ENCODE peak calls at places on chromosome 4, in seven cellular contexts. One of them, this sample, is unnamed.

GRCh38 chr4:47213971-47214370 is 182.6 kb downstream of the GABRB1 start:
- DNase-seq in GM23338: no peak
- DNase-seq in heart left ventricle: no peak
- DNase-seq in left lung: no peak
- DNase-seq in astrocyte: peak; percentile 98
- DNase-seq in coronary artery: no peak
- DNase-seq in brain microvascular endothelial cell: peak; percentile 97
- DNase-seq in this sample: no peak

GRCh38 chr4:122762520-122762919 is 30.0 kb downstream of the BBS12 start:
- DNase-seq in brain microvascular endothelial cell: no peak
- DNase-seq in left lung: no peak
- DNase-seq in GM23338: no peak
- DNase-seq in coronary artery: no peak
- DNase-seq in astrocyte: no peak
- DNase-seq in heart left ventricle: no peak
- DNase-seq in this sample: no peak

GRCh38 chr4:53508446-53508845 is 82.8 kb downstream of the LNX1 start:
- DNase-seq in GM23338: no peak
- DNase-seq in heart left ventricle: no peak
- DNase-seq in left lung: no peak
- DNase-seq in coronary artery: no peak
- DNase-seq in brain microvascular endothelial cell: peak; percentile 68
- DNase-seq in astrocyte: peak; percentile 86
- DNase-seq in this sample: no peak

GRCh38 chr4:159503243-159503642 is 400.4 kb downstream of the RAPGEF2 start:
- DNase-seq in left lung: no peak
- DNase-seq in brain microvascular endothelial cell: no peak
- DNase-seq in astrocyte: peak; percentile 39
- DNase-seq in GM23338: peak; percentile 79
- DNase-seq in heart left ventricle: no peak
- DNase-seq in coronary artery: no peak
- DNase-seq in this sample: no peak

GRCh38 chr4:81756973-81757372 is 285.3 kb upstream of the RASGEF1B start:
- DNase-seq in brain microvascular endothelial cell: no peak
- DNase-seq in GM23338: no peak
- DNase-seq in left lung: no peak
- DNase-seq in astrocyte: no peak
- DNase-seq in heart left ventricle: no peak
- DNase-seq in coronary artery: no peak
- DNase-seq in this sample: no peak

GRCh38 chr4:13347517-13348125 is 136.5 kb downstream of the RAB28 start:
- DNase-seq in coronary artery: no peak
- DNase-seq in left lung: no peak
- DNase-seq in astrocyte: peak; percentile 52
- DNase-seq in brain microvascular endothelial cell: no peak
- DNase-seq in heart left ventricle: no peak
- DNase-seq in GM23338: no peak
- DNase-seq in this sample: no peak

GRCh38 chr4:150464523-150464922 is 117.4 kb upstream of the MAB21L2 start:
- DNase-seq in left lung: no peak
- DNase-seq in heart left ventricle: no peak
- DNase-seq in brain microvascular endothelial cell: no peak
- DNase-seq in coronary artery: no peak
- DNase-seq in GM23338: no peak
- DNase-seq in astrocyte: no peak
- DNase-seq in this sample: no peak

GRCh38 chr4:186137193-186137792 is 32.8 kb downstream of the FAM149A start:
- DNase-seq in coronary artery: no peak
- DNase-seq in GM23338: peak; percentile 34
- DNase-seq in left lung: no peak
- DNase-seq in heart left ventricle: no peak
- DNase-seq in astrocyte: peak; percentile 4
- DNase-seq in brain microvascular endothelial cell: no peak
- DNase-seq in this sample: no peak

GRCh38 chr4:36043901-36044300 is 200.4 kb downstream of the ARAP2 start:
- DNase-seq in astrocyte: peak; percentile 63
- DNase-seq in left lung: no peak
- DNase-seq in brain microvascular endothelial cell: no peak
- DNase-seq in GM23338: no peak
- DNase-seq in heart left ventricle: no peak
- DNase-seq in coronary artery: no peak
- DNase-seq in this sample: no peak

GRCh38 chr4:40032785-40033184 is 23.9 kb upstream of the N4BP2 start:
- DNase-seq in astrocyte: no peak
- DNase-seq in coronary artery: no peak
- DNase-seq in heart left ventricle: no peak
- DNase-seq in brain microvascular endothelial cell: no peak
- DNase-seq in GM23338: no peak
- DNase-seq in left lung: no peak
- DNase-seq in this sample: no peak

GRCh38 chr4:42655921-42656735 is 777 bp downstream of the ATP8A1 start:
- DNase-seq in GM23338: peak; percentile 48
- DNase-seq in coronary artery: peak; percentile 78
- DNase-seq in left lung: peak; percentile 84
- DNase-seq in astrocyte: no peak
- DNase-seq in brain microvascular endothelial cell: no peak
- DNase-seq in heart left ventricle: peak; percentile 53
- DNase-seq in this sample: peak; percentile 64

GRCh38 chr4:73917081-73917501 is 47.9 kb downstream of the CXCL1 start:
- DNase-seq in heart left ventricle: no peak
- DNase-seq in brain microvascular endothelial cell: peak; percentile 89
- DNase-seq in astrocyte: peak; percentile 97
- DNase-seq in left lung: no peak
- DNase-seq in coronary artery: no peak
- DNase-seq in GM23338: no peak
- DNase-seq in this sample: no peak

DNA sequence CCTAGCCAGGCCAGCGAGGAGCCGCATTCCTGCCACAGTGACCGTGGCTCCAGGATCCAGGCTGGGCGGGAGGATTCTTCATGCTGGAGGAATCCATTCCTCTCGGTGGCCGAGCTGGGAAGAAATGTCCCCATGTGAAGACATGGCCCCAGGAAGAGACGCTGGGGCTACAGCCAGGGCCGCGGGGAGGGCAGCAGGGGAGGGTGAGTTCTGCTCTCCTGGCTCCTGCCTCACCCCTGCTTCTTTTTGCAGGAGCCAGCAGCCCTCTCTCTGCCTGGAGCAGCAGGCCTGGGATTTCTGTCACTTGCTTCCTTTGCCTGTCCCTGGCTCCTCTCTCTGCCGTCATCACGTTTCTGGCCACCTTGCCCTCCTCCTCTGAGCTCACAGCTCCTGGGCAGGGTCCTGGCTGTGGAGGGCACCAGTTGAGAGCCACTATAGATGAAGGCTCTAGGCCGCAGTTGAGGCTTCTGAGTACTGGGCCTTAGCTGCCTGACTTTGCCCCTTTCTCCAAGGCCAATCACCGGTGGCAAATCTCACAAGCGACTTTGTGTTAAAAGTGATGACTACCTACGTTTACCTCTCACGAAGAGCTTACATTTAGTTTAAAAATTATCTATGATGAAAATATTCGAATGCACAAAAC is 48.3 kb downstream of the ENPP6 start:
- DNase-seq in left lung: no peak
- DNase-seq in heart left ventricle: no peak
- DNase-seq in brain microvascular endothelial cell: no peak
- DNase-seq in astrocyte: no peak
- DNase-seq in GM23338: peak; percentile 37
- DNase-seq in coronary artery: no peak
- DNase-seq in this sample: no peak
- H3K27ac ChIP-seq in left lung: no peak overlapping the region
- H3K27ac ChIP-seq in heart left ventricle: no peak overlapping the region
- H3K27ac ChIP-seq in brain microvascular endothelial cell: no peak overlapping the region
- H3K27ac ChIP-seq in astrocyte: no peak overlapping the region
- H3K27ac ChIP-seq in GM23338: no peak overlapping the region
- H3K27ac ChIP-seq in coronary artery: no peak overlapping the region
- H3K27ac ChIP-seq in this sample: no peak overlapping the region

GRCh38 chr4:83335691-83336090 is 1.0 kb upstream of the HPSE start:
- DNase-seq in brain microvascular endothelial cell: no peak
- DNase-seq in left lung: no peak
- DNase-seq in heart left ventricle: no peak
- DNase-seq in coronary artery: no peak
- DNase-seq in astrocyte: no peak
- DNase-seq in GM23338: no peak
- DNase-seq in this sample: no peak
- H3K4me3 ChIP-seq in brain microvascular endothelial cell: no peak overlapping the region
- H3K4me3 ChIP-seq in left lung: no peak overlapping the region
- H3K4me3 ChIP-seq in heart left ventricle: no peak overlapping the region
- H3K4me3 ChIP-seq in coronary artery: peak overlapping the region; percentile 75
- H3K4me3 ChIP-seq in astrocyte: peak overlapping the region; percentile 63
- H3K4me3 ChIP-seq in GM23338: peak overlapping the region; percentile 91
- H3K4me3 ChIP-seq in this sample: no peak overlapping the region

GRCh38 chr4:168318266-168318895 is at the start of gene DDX60:
- DNase-seq in left lung: peak; percentile 93
- DNase-seq in coronary artery: peak; percentile 81
- DNase-seq in astrocyte: peak; percentile 61
- DNase-seq in brain microvascular endothelial cell: peak; percentile 71
- DNase-seq in GM23338: peak; percentile 88
- DNase-seq in heart left ventricle: peak; percentile 79
- DNase-seq in this sample: peak; percentile 68
- TF ChIP-seq CTCF in left lung: peak; percentile 53
- TF ChIP-seq CTCF in coronary artery: no peak
- TF ChIP-seq CTCF in astrocyte: no peak
- TF ChIP-seq CTCF in brain microvascular endothelial cell: peak; percentile 73
- TF ChIP-seq CTCF in GM23338: peak; percentile 12
- TF ChIP-seq CTCF in heart left ventricle: peak; percentile 41
- TF ChIP-seq CTCF in this sample: peak; percentile 51

DNA sequence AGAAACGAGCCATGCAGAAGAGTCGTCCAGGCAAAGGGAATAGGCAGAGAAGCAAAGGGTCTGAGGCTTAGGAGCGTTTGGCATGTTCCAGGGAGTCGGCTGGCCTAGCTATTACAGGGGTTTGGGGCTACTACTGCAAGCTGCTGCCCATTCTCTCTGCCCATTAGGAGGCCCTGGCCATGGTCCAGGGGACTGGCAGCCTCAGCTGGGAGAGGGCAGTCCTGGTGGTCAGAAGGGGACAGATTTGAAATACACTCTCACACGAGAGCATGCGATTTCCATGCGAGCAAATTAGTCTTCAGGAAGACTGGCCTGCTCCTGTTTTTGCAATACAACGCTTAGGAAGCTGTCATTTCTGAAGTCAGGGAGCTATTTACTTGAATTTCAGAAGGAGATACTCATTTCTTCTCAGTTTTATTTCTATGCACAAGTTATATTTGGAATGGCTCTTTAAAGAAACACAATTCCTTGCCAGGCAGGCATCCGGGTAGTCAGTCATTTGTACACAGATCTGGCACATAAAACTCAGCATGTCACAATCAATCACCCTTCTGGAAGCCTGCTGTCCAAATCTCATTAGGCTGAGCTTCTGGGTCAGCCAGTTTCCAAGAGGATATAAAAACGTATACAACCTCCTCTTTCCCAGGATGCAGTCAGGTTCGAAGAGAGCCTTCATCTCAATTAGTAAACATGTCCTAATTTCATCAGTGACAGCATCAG is 27.0 kb downstream of the PROM1 start:
- DNase-seq in coronary artery: no peak
- DNase-seq in GM23338: no peak
- DNase-seq in astrocyte: no peak
- DNase-seq in brain microvascular endothelial cell: no peak
- DNase-seq in left lung: no peak
- DNase-seq in heart left ventricle: no peak
- DNase-seq in this sample: peak; percentile 61
- H3K27ac ChIP-seq in coronary artery: no peak overlapping the region
- H3K27ac ChIP-seq in GM23338: peak overlapping the region; percentile 2
- H3K27ac ChIP-seq in astrocyte: no peak overlapping the region
- H3K27ac ChIP-seq in brain microvascular endothelial cell: no peak overlapping the region
- H3K27ac ChIP-seq in left lung: no peak overlapping the region
- H3K27ac ChIP-seq in heart left ventricle: peak overlapping the region; percentile 45
- H3K27ac ChIP-seq in this sample: peak overlapping the region; percentile 18

This sample was measured in psoas muscle.